ENCODE peak calls at places on chromosomes 11 and 22, in eight cellular contexts. Q is IMR-90; L is effector memory CD4-positive, alpha-beta T cell; S is tibial artery; R is CD4-positive, alpha-beta T cell; N is gastrocnemius medialis; G is SJSA1; C is PC-3. W is an unnamed sample. For H3K9me3, the result is how much of the 10 kb centered on the place peaks cover.

GRCh38 chr22:19878461-19879247 is 24.0 kb upstream of the GNB1L start:
- DNase-seq in Q (peak), L (no peak), S (peak), R (peak), N (no peak), G (peak), C (no peak), W (peak)

GRCh38 chr11:13777341-13777985 is 109.0 kb downstream of the FAR1 start:
- DNase-seq in Q (no peak), L (no peak), S (no peak), R (no peak), N (no peak), G (no peak), C (no peak), W (no peak)

GRCh38 chr11:128195057-128195751 is 392.2 kb downstream of the ETS1 start:
- DNase-seq in Q (no peak), L (peak), S (peak), R (no peak), N (no peak), G (no peak), C (no peak), W (no peak)

GRCh38 chr22:50627452-50627913 is 469 bp downstream of the ARSA start:
- DNase-seq in Q (no peak), L (no peak), S (no peak), R (no peak), N (no peak), G (peak), C (no peak), W (peak)

GRCh38 chr11:1832181-1832988 is 2.4 kb upstream of the SYT8 start:
- DNase-seq in Q (no peak), L (peak), S (no peak), R (peak), N (no peak), G (peak), C (peak), W (peak)

GRCh38 chr11:2477254-2477653 is 32.4 kb downstream of the KCNQ1 start:
- DNase-seq in Q (no peak), L (no peak), S (no peak), R (no peak), N (no peak), G (no peak), C (no peak), W (no peak)

GRCh38 chr11:111460752-111461305 is 51.4 kb downstream of the BTG4 start:
- DNase-seq in Q (peak), L (no peak), S (no peak), R (no peak), N (no peak), G (no peak), C (no peak), W (no peak)

GRCh38 chr11:73654482-73655021 is 8.2 kb downstream of the PLEKHB1 start:
- DNase-seq in Q (no peak), L (no peak), S (no peak), R (no peak), N (no peak), G (no peak), C (no peak), W (no peak)

GRCh38 chr11:87120937-87121336 is 83.2 kb downstream of the TMEM135 start:
- DNase-seq in Q (no peak), L (no peak), S (no peak), R (no peak), N (no peak), G (no peak), C (peak), W (no peak)

GRCh38 chr11:2933376-2934056 is 4.3 kb upstream of the PHLDA2 start:
- DNase-seq in Q (peak), L (peak), S (peak), R (no peak), N (peak), G (peak), C (peak), W (peak)

GRCh38 chr11:44563716-44564115 is 1.7 kb upstream of the CD82 start:
- DNase-seq in Q (peak), L (no peak), S (no peak), R (no peak), N (no peak), G (peak), C (no peak), W (no peak)

GRCh38 chr11:128422576-128423370 is 164.6 kb downstream of the ETS1 start:
- DNase-seq in Q (no peak), L (peak), S (no peak), R (peak), N (no peak), G (no peak), C (no peak), W (no peak)

GRCh38 chr22:22810471-22810870 is 77.1 kb upstream of the IGLL5 start:
- DNase-seq in Q (no peak), L (no peak), S (no peak), R (no peak), N (no peak), G (no peak), C (no peak), W (no peak)

GRCh38 chr11:14058061-14058460 is 95.5 kb downstream of the SPON1 start:
- DNase-seq in Q (no peak), L (no peak), S (no peak), R (no peak), N (no peak), G (no peak), C (no peak), W (no peak)

GRCh38 chr11:64004590-64004984 is 18.3 kb downstream of the OTUB1 start:
- DNase-seq in Q (no peak), L (no peak), S (no peak), R (no peak), N (no peak), G (no peak), C (no peak), W (no peak)

GRCh38 chr11:120174866-120175265 is 36.0 kb upstream of the OAF start:
- DNase-seq in Q (no peak), L (no peak), S (no peak), R (no peak), N (no peak), G (no peak), C (no peak), W (no peak)

GRCh38 chr11:125053167-125053566 is 9.9 kb upstream of the SLC37A2 start:
- DNase-seq in Q (no peak), L (no peak), S (no peak), R (no peak), N (no peak), G (no peak), C (peak), W (no peak)

GRCh38 chr11:72561856-72562255 is 112.4 kb downstream of the PDE2A start:
- DNase-seq in Q (no peak), L (no peak), S (no peak), R (no peak), N (no peak), G (no peak), C (no peak), W (no peak)

GRCh38 chr11:47977651-47978050 is 2.7 kb upstream of the PTPRJ start:
- DNase-seq in Q (peak), L (no peak), S (no peak), R (no peak), N (no peak), G (no peak), C (no peak), W (no peak)

GRCh38 chr22:30637701-30638114 is 2.1 kb downstream of the SLC35E4 start:
- DNase-seq in Q (no peak), L (no peak), S (no peak), R (no peak), N (no peak), G (no peak), C (no peak), W (no peak)

GRCh38 chr11:18245396-18245795 is 3.1 kb downstream of the SAA2 start:
- DNase-seq in Q (no peak), L (no peak), S (no peak), R (no peak), N (no peak), G (no peak), C (no peak), W (no peak)

GRCh38 chr11:27083782-27084181 is 43.2 kb downstream of the BBOX1 start:
- DNase-seq in Q (no peak), L (no peak), S (no peak), R (no peak), N (no peak), G (no peak), C (no peak), W (no peak)

GRCh38 chr22:19143967-19144400 is 467 bp downstream of the ESS2 start:
- DNase-seq in Q (peak), L (peak), S (no peak), R (no peak), N (no peak), G (no peak), C (no peak), W (no peak)

GRCh38 chr11:46369458-46370152 is 11.9 kb upstream of the MDK start:
- DNase-seq in Q (peak), L (no peak), S (no peak), R (peak), N (no peak), G (peak), C (peak), W (no peak)

GRCh38 chr22:17884084-17884483 is 109.8 kb upstream of the BID start:
- DNase-seq in Q (no peak), L (no peak), S (no peak), R (no peak), N (no peak), G (no peak), C (no peak), W (peak)

GRCh38 chr11:125272092-125272491 is 107.5 kb downstream of the PKNOX2 start:
- DNase-seq in Q (peak), L (no peak), S (no peak), R (no peak), N (no peak), G (no peak), C (no peak), W (no peak)

GRCh38 chr11:104618949-104619348 is 279.3 kb downstream of the CASP12 start:
- DNase-seq in Q (no peak), L (no peak), S (no peak), R (no peak), N (no peak), G (no peak), C (no peak), W (no peak)

GRCh38 chr22:24516301-24516737 is 21.2 kb downstream of the UPB1 start:
- DNase-seq in Q (peak), L (no peak), S (peak), R (no peak), N (no peak), G (peak), C (peak), W (no peak)

GRCh38 chr11:18312012-18312411 is 9.9 kb downstream of the HPS5 start:
- DNase-seq in Q (peak), L (no peak), S (no peak), R (no peak), N (no peak), G (peak), C (no peak), W (no peak)

GRCh38 chr11:115221461-115222069 is 282.6 kb downstream of the CADM1 start:
- DNase-seq in Q (no peak), L (no peak), S (no peak), R (no peak), N (no peak), G (no peak), C (no peak), W (no peak)

GRCh38 chr22:24937114-24937513 is 9.4 kb downstream of the LHFPL7 start:
- DNase-seq in Q (no peak), L (no peak), S (no peak), R (no peak), N (no peak), G (no peak), C (peak), W (no peak)

GRCh38 chr22:43923191-43923590 is 414 bp upstream of the PNPLA3 start:
- DNase-seq in Q (no peak), L (no peak), S (no peak), R (no peak), N (no peak), G (peak), C (no peak), W (no peak)

GRCh38 chr11:91293119-91293518 is 931.5 kb upstream of the FAT3 start:
- DNase-seq in Q (no peak), L (no peak), S (no peak), R (no peak), N (no peak), G (no peak), C (no peak), W (no peak)
- H3K9me3 ChIP-seq in Q (under half), L (under half), S (under half), R (under half), N (under half), G (under half), C (under half), W (under half)

GRCh38 chr11:77115181-77115611 is 12.6 kb downstream of the OMP start:
- DNase-seq in Q (no peak), L (no peak), S (no peak), R (no peak), N (no peak), G (no peak), C (peak), W (no peak)

GRCh38 chr11:77117485-77117884 is 10.6 kb upstream of the MYO7A start:
- DNase-seq in Q (no peak), L (no peak), S (no peak), R (no peak), N (no peak), G (no peak), C (no peak), W (peak)

GRCh38 chr11:77118086-77118485 is 10.0 kb upstream of the MYO7A start:
- DNase-seq in Q (no peak), L (no peak), S (no peak), R (no peak), N (no peak), G (no peak), C (no peak), W (no peak)

GRCh38 chr11:77114089-77114463 is 11.4 kb downstream of the OMP start:
- DNase-seq in Q (no peak), L (no peak), S (no peak), R (no peak), N (no peak), G (no peak), C (no peak), W (no peak)

GRCh38 chr11:77115956-77116355 is 12.1 kb upstream of the MYO7A start:
- DNase-seq in Q (no peak), L (no peak), S (no peak), R (no peak), N (no peak), G (no peak), C (no peak), W (no peak)
- H3K27ac ChIP-seq in Q (no peak), L (no peak), S (no peak), R (no peak), N (no peak), G (no peak), C (no peak), W (no peak)

DNA sequence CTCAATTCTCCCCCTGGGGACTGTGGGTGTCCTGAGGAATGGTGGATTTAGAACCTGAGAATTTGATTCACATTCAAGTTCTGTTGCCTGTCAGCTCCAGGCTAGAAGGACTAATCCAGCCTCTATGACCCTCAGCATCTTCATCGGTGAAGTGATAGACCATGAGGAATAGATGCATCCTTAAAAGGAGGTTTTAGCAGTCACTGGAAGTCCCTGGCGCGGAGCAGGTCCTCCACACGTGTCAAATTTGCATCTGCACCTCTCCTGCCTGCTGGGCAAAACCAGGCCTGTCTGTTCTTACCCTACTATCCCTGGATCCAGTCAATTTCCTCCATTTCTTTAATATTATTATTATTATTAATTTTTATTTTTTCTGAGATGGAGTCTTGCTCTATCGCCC is 808.4 kb downstream of the TBC1D22A start:
- DNase-seq in Q (no peak), L (no peak), S (peak), R (no peak), N (no peak), G (no peak), C (no peak), W (no peak)
- H3K9me3 ChIP-seq in Q (under half), L (under half), S (under half), R (under half), N (under half), G (under half), C (under half), W (under half)

GRCh38 chr22:39313258-39314001 is 6.0 kb downstream of the RPL3 start:
- DNase-seq in Q (no peak), L (no peak), S (no peak), R (no peak), N (no peak), G (no peak), C (no peak), W (no peak)
- H3K27ac ChIP-seq in Q (peak), L (no peak), S (no peak), R (no peak), N (no peak), G (no peak), C (no peak), W (no peak)

GRCh38 chr22:48510599-48510998 is 1317.1 kb downstream of the BRD1 start:
- DNase-seq in Q (no peak), L (no peak), S (no peak), R (no peak), N (no peak), G (no peak), C (no peak), W (peak)
- H3K9me3 ChIP-seq in Q (half or more), L (under half), S (under half), R (under half), N (under half), G (under half), C (under half), W (under half)

GRCh38 chr11:57815877-57816276 is 54.3 kb downstream of the CTNND1 start:
- DNase-seq in Q (no peak), L (no peak), S (no peak), R (no peak), N (no peak), G (no peak), C (no peak), W (no peak)

GRCh38 chr11:57815476-57815875 is 53.9 kb downstream of the CTNND1 start:
- DNase-seq in Q (no peak), L (no peak), S (no peak), R (no peak), N (no peak), G (no peak), C (no peak), W (no peak)

GRCh38 chr11:57818812-57819211 is 57.2 kb downstream of the CTNND1 start:
- DNase-seq in Q (no peak), L (no peak), S (no peak), R (no peak), N (no peak), G (no peak), C (no peak), W (no peak)

GRCh38 chr11:57823859-57824258 is 62.3 kb downstream of the CTNND1 start:
- DNase-seq in Q (no peak), L (no peak), S (no peak), R (no peak), N (no peak), G (no peak), C (no peak), W (no peak)

GRCh38 chr11:57819272-57819979 is 57.8 kb downstream of the CTNND1 start:
- DNase-seq in Q (no peak), L (no peak), S (no peak), R (no peak), N (no peak), G (no peak), C (no peak), W (no peak)
- H3K27ac ChIP-seq in Q (no peak), L (no peak), S (no peak), R (no peak), N (no peak), G (no peak), C (no peak), W (no peak)

GRCh38 chr22:47394504-47395440 is 632.3 kb downstream of the TBC1D22A start:
- DNase-seq in Q (no peak), L (no peak), S (no peak), R (no peak), N (no peak), G (no peak), C (no peak), W (no peak)
- H3K9me3 ChIP-seq in Q (under half), L (under half), S (under half), R (under half), N (under half), G (under half), C (under half), W (under half)

DNA sequence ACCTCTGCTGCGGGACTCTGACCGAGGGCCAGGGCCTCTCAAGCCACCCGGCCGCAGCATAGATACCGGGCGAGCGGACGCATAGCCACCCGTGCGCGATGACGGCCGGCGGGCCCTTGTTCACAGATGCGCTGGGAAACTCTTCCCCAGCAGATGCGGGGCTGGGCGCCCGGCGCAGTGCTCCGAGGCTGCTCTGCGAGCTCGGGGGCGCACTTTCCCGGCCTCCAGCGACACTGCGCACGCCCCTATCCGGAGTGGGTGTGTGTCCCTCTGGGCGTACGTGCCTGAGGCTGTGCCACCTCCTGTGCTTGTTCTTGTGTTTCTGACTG is 104.7 kb upstream of the E2F8 start:
- DNase-seq in Q (no peak), L (no peak), S (no peak), R (no peak), N (no peak), G (no peak), C (no peak), W (no peak)
- H3K27ac ChIP-seq in Q (no peak), L (no peak), S (no peak), R (no peak), N (no peak), G (no peak), C (no peak), W (no peak)